ENCODE peak calls at places on chromosomes 11 and 22, in nine cellular contexts. B is lower leg skin; M is NCI-H187; I is substantia nigra; V is AG04449; D is GM04504; J is dorsolateral prefrontal cortex; F is heart left ventricle; O is activated CD4-positive, alpha-beta T cell treated with anti-CD3 and anti-CD28 coated beads, Interleukin-2, amount 50 U/mL, for 4 hours. W is an unnamed sample.

GRCh38 chr11:107799245-107799859 is 59.2 kb downstream of the SLC35F2 start:
- DNase-seq in J (peak), M (no peak), O (peak), F (peak), I (peak), D (peak), B (peak), V (no peak), W (peak)

GRCh38 chr11:68150029-68150428 is 28.8 kb upstream of the CHKA start:
- DNase-seq in O (no peak), F (no peak), V (no peak), M (no peak), I (no peak), D (no peak), B (peak), J (no peak), W (no peak)

GRCh38 chr11:46560300-46561025 is 33.4 kb downstream of the AMBRA1 start:
- DNase-seq in D (no peak), V (no peak), B (no peak), O (no peak), F (no peak), J (no peak), M (no peak), I (no peak), W (no peak)

GRCh38 chr11:60095477-60096120 is 7.1 kb downstream of the MS4A2 start:
- DNase-seq in B (no peak), J (no peak), O (no peak), D (no peak), F (no peak), V (no peak), M (no peak), I (no peak), W (no peak)

GRCh38 chr22:34111210-34111824 is 191.0 kb upstream of the LARGE1 start:
- DNase-seq in O (no peak), D (peak), F (peak), V (no peak), I (no peak), J (no peak), M (no peak), B (peak), W (no peak)

GRCh38 chr11:64793271-64794160 is 9.5 kb downstream of the MAP4K2 start:
- DNase-seq in F (no peak), J (no peak), D (no peak), M (no peak), B (peak), O (no peak), V (no peak), I (no peak), W (no peak)

GRCh38 chr22:36445158-36445668 is 36.2 kb downstream of the TXN2 start:
- DNase-seq in D (peak), M (no peak), I (no peak), B (no peak), O (no peak), F (no peak), J (no peak), V (no peak), W (no peak)

GRCh38 chr22:19488884-19489843 is 9.4 kb downstream of the CDC45 start:
- DNase-seq in I (no peak), V (no peak), F (no peak), M (no peak), D (no peak), B (no peak), O (no peak), J (peak), W (no peak)

GRCh38 chr11:1750481-1750839 is at the start of gene IFITM10:
- DNase-seq in D (no peak), F (no peak), V (no peak), I (no peak), M (no peak), B (no peak), J (no peak), O (no peak), W (peak)

W was measured in Right ventricle myocardium inferior.